ENCODE peak calls at places on chromosomes 5 and 9, in four cellular contexts. S is left cardiac atrium, Q is GM06990, G is posterior cingulate gyrus. C is an unnamed sample.

GRCh38 chr5:35483797-35484196 is 133.9 kb upstream of the SPEF2 start:
- DNase-seq in G (no peak), S (no peak), Q (no peak), C (no peak)

GRCh38 chr5:23977996-23978395 is 470.6 kb downstream of the PRDM9 start:
- DNase-seq in S (no peak), G (no peak), Q (no peak), C (no peak)

GRCh38 chr5:152607393-152608165 is 202.5 kb upstream of the NMUR2 start:
- DNase-seq in G (no peak), S (no peak), Q (no peak), C (no peak)

GRCh38 chr5:126104951-126105350 is 318.3 kb upstream of the GRAMD2B start:
- DNase-seq in Q (no peak), S (no peak), G (no peak), C (no peak)

GRCh38 chr5:155015239-155015638 is 1.7 kb downstream of the KIF4B start:
- DNase-seq in G (no peak), S (no peak), Q (no peak), C (no peak)

GRCh38 chr5:116861097-116861496 is 286.5 kb upstream of the SEMA6A start:
- DNase-seq in G (no peak), Q (no peak), S (no peak), C (no peak)

GRCh38 chr5:173018352-173018751 is 34.8 kb downstream of the ATP6V0E1 start:
- DNase-seq in Q (no peak), S (no peak), G (no peak), C (no peak)

GRCh38 chr5:131386779-131387178 is 122.9 kb downstream of the CDC42SE2 start:
- DNase-seq in Q (no peak), S (no peak), G (no peak), C (no peak)

GRCh38 chr9:35908484-35909125 is 685 bp upstream of the SPAAR start:
- DNase-seq in G (no peak), Q (no peak), S (peak), C (no peak)

GRCh38 chr9:77305622-77306365 is 128.5 kb downstream of the VPS13A start:
- DNase-seq in S (no peak), G (no peak), Q (no peak), C (no peak)

GRCh38 chr5:54390015-54390414 is 65.5 kb upstream of the HSPB3 start:
- DNase-seq in Q (no peak), S (no peak), G (no peak), C (no peak)

GRCh38 chr5:2000591-2000990 is 117.9 kb upstream of the IRX4 start:
- DNase-seq in Q (no peak), G (no peak), S (no peak), C (no peak)

GRCh38 chr5:130151239-130151638 is 247.0 kb downstream of the CHSY3 start:
- DNase-seq in Q (no peak), G (no peak), S (no peak), C (no peak)

GRCh38 chr9:131432597-131433301 is 38.9 kb downstream of the PRRC2B start:
- DNase-seq in G (no peak), S (no peak), Q (no peak), C (no peak)

GRCh38 chr5:127928053-127928452 is 155.5 kb upstream of the SLC12A2 start:
- DNase-seq in S (no peak), Q (no peak), G (no peak), C (no peak)

GRCh38 chr9:133044125-133044524 is 13.3 kb downstream of the GTF3C5 start:
- DNase-seq in S (no peak), Q (no peak), G (no peak), C (no peak)